ENCODE peak calls at places on chromosomes 2 and 18, in four cellular contexts. X is chondrocyte, M is fibroblast of lung, R is A549. S is an unnamed sample.

GRCh38 chr2:238574490-238575271 is 148.0 kb downstream of the ASB1 start:
- DNase-seq in X (no peak), R (no peak), M (no peak), S (no peak)

GRCh38 chr18:49212819-49213218 is 247.6 kb downstream of the DYM start:
- DNase-seq in R (no peak), X (no peak), M (peak), S (no peak)

GRCh38 chr2:182543746-182544525 is 117.1 kb upstream of the PDE1A start:
- DNase-seq in R (no peak), X (no peak), M (no peak), S (no peak)

GRCh38 chr18:54843302-54843701 is 15.0 kb downstream of the RAB27B start:
- DNase-seq in X (no peak), M (peak), R (no peak), S (peak)

GRCh38 chr18:11857177-11857887 is 6.1 kb downstream of the CHMP1B start:
- DNase-seq in X (no peak), R (peak), M (peak), S (peak)

GRCh38 chr2:71711470-71711857 is 258.1 kb downstream of the DYSF start:
- DNase-seq in R (no peak), X (peak), M (peak), S (peak)

GRCh38 chr18:9606039-9606438 is 8.3 kb downstream of the PPP4R1 start:
- DNase-seq in M (no peak), X (no peak), R (no peak), S (no peak)

GRCh38 chr2:38284971-38285370 is 92.1 kb downstream of the ATL2 start:
- DNase-seq in X (no peak), M (no peak), R (no peak), S (no peak)

GRCh38 chr2:219408101-219409030 is 9.8 kb upstream of the DES start:
- DNase-seq in R (no peak), X (no peak), M (no peak), S (no peak)

GRCh38 chr18:62976227-62976626 is 260.9 kb downstream of the PHLPP1 start:
- DNase-seq in X (no peak), M (no peak), R (no peak), S (no peak)

GRCh38 chr18:709771-710170 is 2.7 kb downstream of the ENOSF1 start:
- DNase-seq in M (no peak), R (no peak), X (no peak), S (peak)

GRCh38 chr18:44740000-44740399 is 59.3 kb downstream of the SETBP1 start:
- DNase-seq in M (no peak), X (no peak), R (no peak), S (no peak)

GRCh38 chr2:54676656-54677055 is 46.8 kb upstream of the EML6 start:
- DNase-seq in M (peak), R (no peak), X (no peak), S (peak)

GRCh38 chr2:43174368-43175186 is 51.8 kb downstream of the ZFP36L2 start:
- DNase-seq in R (no peak), M (no peak), X (no peak), S (no peak)

GRCh38 chr2:14910659-14911058 is 278.1 kb downstream of the LRATD1 start:
- DNase-seq in M (peak), X (no peak), R (no peak), S (no peak)

GRCh38 chr2:160920791-160921303 is 239.4 kb upstream of the TANK start:
- DNase-seq in M (peak), X (no peak), R (no peak), S (peak)

GRCh38 chr18:49238433-49239042 is 221.9 kb downstream of the DYM start:
- DNase-seq in R (no peak), M (peak), X (no peak), S (peak)

DNA sequence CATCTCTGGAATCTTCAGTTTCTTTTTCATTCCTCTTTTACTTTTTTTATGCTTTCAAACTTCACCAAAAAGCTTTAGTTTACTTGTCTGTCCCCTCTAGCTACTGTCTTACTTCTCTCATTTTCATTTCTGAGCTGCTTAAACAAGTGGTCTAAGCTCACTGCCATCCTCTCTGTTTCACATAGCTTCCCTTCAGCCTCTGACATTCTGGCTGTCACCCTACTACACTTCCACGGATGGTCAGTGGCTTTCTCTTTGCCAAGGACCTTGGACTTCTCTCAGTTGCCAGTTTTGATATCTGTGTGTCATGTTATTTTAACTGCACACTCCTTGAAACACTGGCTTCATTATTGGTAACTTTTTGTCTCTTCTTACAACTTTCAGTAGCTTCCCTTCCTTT is 176.1 kb downstream of the IKZF2 start:
- DNase-seq in R (no peak), X (no peak), M (no peak), S (no peak)
- TF ChIP-seq CTCF in R (no peak), X (no peak), M (no peak), S (no peak)

GRCh38 chr2:85889648-85890281 is 975 bp upstream of the ST3GAL5 start:
- DNase-seq in R (no peak), X (no peak), M (no peak), S (no peak)

GRCh38 chr2:85890522-85891176 is 1.9 kb upstream of the ST3GAL5 start:
- DNase-seq in R (no peak), M (no peak), X (no peak), S (no peak)

GRCh38 chr2:85887566-85888019 is 1.2 kb downstream of the ST3GAL5 start:
- DNase-seq in M (peak), X (no peak), R (peak), S (peak)

GRCh38 chr2:85888020-85888744 is 608 bp downstream of the ST3GAL5 start:
- DNase-seq in M (no peak), R (no peak), X (no peak), S (no peak)

GRCh38 chr2:85888745-85889647 is at the start of gene ST3GAL5:
- DNase-seq in R (peak), X (no peak), M (peak), S (peak)
- TF ChIP-seq CTCF in R (peak), X (peak), M (peak), S (peak)

DNA sequence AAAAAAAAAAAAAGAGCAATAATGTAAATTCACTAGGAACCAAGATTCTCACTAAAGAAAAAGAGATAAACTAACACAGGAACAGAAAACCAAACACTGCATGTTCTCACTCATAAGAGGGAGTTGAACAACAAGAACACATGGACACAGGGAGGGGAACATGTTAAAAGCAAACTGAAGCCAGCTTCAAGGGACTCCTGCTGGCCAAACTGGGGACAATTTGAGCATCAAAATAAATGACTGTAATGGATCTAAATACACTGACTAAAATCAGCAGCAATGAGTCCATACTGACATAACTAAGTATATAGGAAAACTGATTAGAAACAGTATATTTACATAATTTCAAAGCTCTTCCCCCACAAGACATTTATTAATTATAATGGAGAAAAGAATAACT is 73.0 kb downstream of the FARSB start:
- DNase-seq in R (no peak), X (no peak), M (no peak), S (no peak)
- TF ChIP-seq CTCF in R (no peak), X (peak), M (no peak), S (peak)

DNA sequence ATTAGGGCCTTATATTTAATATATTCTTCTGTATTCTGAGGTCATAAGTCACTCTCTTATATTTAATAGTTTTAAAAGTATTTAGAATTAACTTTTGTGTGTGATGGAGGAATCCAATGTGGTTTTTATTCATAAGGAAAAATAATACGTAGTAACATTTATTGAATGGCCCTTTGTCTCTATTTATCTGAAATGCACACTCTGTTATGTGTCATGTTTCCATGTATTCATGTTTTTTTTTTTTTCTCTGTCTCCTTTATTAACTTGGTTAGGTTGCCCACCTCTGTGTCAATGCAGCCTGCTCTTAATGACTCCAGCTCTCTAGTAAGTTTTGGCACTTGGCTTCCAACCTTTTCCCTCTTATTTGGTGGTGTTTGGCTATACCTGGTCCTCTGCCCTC is 33.8 kb downstream of the RNF144A start:
- DNase-seq in M (no peak), X (no peak), R (no peak), S (no peak)
- TF ChIP-seq CTCF in M (no peak), X (no peak), R (no peak), S (no peak)

DNA sequence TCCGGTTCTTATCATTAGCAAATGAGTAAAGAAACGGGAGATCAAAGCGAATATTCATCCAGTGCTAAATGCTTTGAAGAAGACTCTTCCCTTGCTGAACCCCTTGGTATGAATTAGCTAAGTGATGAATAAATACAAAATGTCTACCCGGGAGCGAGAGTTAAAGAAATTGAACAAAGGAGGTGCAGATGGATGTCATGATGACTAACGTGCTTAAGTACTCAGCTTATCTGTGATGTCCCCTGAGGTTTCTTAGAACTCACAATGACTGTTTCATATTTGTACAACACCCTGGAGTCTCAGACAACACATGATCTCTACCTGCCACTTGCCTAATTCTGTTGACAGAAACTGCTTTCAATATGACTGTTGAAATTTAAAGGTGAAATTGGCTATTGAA is 148.5 kb downstream of the TMEM200C start:
- DNase-seq in X (no peak), R (no peak), M (no peak), S (no peak)
- TF ChIP-seq CTCF in X (no peak), R (no peak), M (no peak), S (no peak)

DNA sequence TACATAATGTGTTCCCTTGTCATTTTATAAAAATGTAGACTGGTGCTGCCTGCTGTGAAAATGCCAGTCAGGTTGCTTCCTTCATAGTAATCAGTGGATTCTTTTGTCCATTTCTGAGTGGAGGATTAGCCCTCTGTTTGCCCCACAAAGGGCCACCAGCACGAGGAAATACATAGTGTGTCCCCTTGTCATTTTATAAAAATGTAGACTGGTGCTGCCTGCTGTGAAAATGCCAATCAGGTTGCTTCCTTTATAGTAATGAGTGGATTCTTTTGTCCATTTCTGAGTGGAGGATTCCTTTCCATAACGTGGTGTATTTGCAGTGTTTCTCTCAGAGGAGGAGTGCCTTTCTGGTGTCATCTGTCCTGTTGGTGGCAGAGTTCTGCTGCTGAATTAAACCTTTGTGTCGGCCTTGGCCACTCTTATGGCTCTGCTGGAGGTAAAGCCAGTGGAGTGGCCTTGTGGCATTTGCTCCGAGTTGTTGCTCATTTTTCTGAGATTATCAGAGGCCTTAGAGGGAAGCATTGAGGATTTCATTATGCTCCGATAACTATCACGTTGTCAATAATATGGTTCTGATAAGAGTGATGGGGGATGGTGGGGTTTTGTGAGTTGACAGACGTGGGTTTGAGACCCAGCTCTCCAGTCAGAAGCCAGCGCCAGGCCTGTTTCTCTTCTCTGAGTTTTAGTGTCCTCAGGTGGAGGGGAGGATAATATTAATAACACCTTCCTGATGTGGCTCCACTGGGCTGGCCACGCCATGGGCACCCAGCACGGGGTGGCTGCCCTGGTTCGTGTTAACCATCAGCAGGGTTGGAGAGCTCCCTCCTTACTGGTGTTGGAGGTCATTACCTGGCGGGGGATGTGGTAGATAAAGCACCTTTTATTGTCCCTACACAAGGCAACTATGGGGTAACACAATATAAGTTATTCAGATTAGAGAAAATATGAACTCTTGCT is 96.6 kb downstream of the NEDD4L start:
- DNase-seq in X (no peak), R (no peak), M (no peak), S (no peak)
- TF ChIP-seq CTCF in X (peak), R (no peak), M (no peak), S (peak)

GRCh38 chr2:198322275-198322674 is 517.9 kb downstream of the PLCL1 start:
- DNase-seq in M (no peak), X (no peak), R (no peak), S (no peak)
- TF ChIP-seq CTCF in M (peak), X (peak), R (no peak), S (no peak)

GRCh38 chr2:135587958-135588357 is 56.7 kb downstream of the R3HDM1 start:
- DNase-seq in R (no peak), M (no peak), X (no peak), S (no peak)

GRCh38 chr2:135586148-135586547 is 54.9 kb downstream of the R3HDM1 start:
- DNase-seq in X (no peak), R (no peak), M (no peak), S (no peak)

GRCh38 chr2:135581282-135581681 is 50.0 kb downstream of the R3HDM1 start:
- DNase-seq in M (no peak), R (no peak), X (no peak), S (no peak)

GRCh38 chr2:135582383-135582782 is 51.1 kb downstream of the R3HDM1 start:
- DNase-seq in X (no peak), M (no peak), R (no peak), S (no peak)

GRCh38 chr2:135585586-135585985 is 54.3 kb downstream of the R3HDM1 start:
- DNase-seq in R (no peak), X (no peak), M (no peak), S (peak)
- TF ChIP-seq CTCF in R (no peak), X (peak), M (peak), S (peak)

GRCh38 chr2:233161730-233162129 is 89.7 kb upstream of the ATG16L1 start:
- DNase-seq in M (no peak), R (no peak), X (no peak), S (no peak)

GRCh38 chr2:233164967-233165366 is 86.5 kb upstream of the ATG16L1 start:
- DNase-seq in X (no peak), R (no peak), M (no peak), S (no peak)

GRCh38 chr2:233163486-233164103 is 87.9 kb upstream of the ATG16L1 start:
- DNase-seq in R (no peak), M (no peak), X (no peak), S (no peak)

GRCh38 chr2:233164117-233164516 is 87.4 kb upstream of the ATG16L1 start:
- DNase-seq in X (no peak), M (no peak), R (no peak), S (no peak)

DNA sequence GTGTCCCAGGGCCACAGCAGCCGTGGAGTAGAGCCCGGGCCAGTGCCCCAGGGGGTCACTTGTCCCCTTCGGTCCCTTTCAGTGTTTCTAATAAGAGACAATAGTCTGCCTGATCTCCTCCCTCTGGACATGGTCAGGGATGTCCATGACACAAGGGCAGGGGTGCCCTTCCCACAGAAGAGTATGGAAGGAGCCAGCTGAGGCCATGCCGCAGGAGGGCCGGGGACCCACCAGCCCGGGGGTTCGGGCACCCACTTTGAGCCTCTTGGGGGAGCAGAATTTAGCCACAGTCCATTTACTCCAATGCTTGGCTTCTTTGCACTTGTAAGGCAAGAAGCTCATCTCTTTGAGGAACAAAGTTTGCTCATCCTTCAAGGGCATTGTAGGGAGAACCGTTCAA is 88.7 kb upstream of the ATG16L1 start:
- DNase-seq in R (no peak), X (no peak), M (no peak), S (no peak)
- TF ChIP-seq CTCF in R (no peak), X (no peak), M (no peak), S (no peak)

S was measured in HFFc6.